ENCODE peak calls at places on chromosomes 11 and 22, in ten cellular contexts. C is hippocampal formation; W is naive thymus-derived CD8-positive, alpha-beta T cell; Y is globus pallidus; O is psoas muscle; D is A549; H is colonic mucosa; F is EL; B is HAP-1; R is Caki2. K is an unnamed sample.

GRCh38 chr11:1819115-1819514 is 15.7 kb upstream of the SYT8 start:
- DNase-seq in O (no peak), W (no peak), F (no peak), R (no peak), B (no peak), H (no peak), D (no peak), Y (no peak), C (no peak), K (no peak)

GRCh38 chr22:11605468-11605981 is 3922.5 kb upstream of the OR11H1 start:
- DNase-seq in C (no peak), H (no peak), R (no peak), F (no peak), B (no peak), W (no peak), O (peak; percentile 52), D (no peak), Y (no peak), K (no peak)

GRCh38 chr11:30914143-30914762 is 328.1 kb upstream of the MPPED2 start:
- DNase-seq in D (peak; percentile 8), C (peak; percentile 45), F (peak; percentile 18), W (no peak), H (peak; percentile 31), B (peak; percentile 76), Y (peak; percentile 40), O (peak; percentile 56), R (no peak), K (peak; percentile 85)

GRCh38 chr11:14443642-14444041 is 56.0 kb downstream of the COPB1 start:
- DNase-seq in B (no peak), Y (peak; percentile 11), F (peak; percentile 88), W (no peak), R (peak; percentile 66), H (peak; percentile 46), O (no peak), D (no peak), C (no peak), K (peak; percentile 38)

GRCh38 chr11:19953909-19954308 is 206.4 kb downstream of the DBX1 start:
- DNase-seq in D (peak; percentile 64), F (peak; percentile 79), H (no peak), C (peak; percentile 22), Y (peak; percentile 81), O (no peak), B (no peak), W (no peak), R (peak; percentile 51), K (peak; percentile 78)

GRCh38 chr22:47111626-47112373 is 349.4 kb downstream of the TBC1D22A start:
- DNase-seq in W (no peak), Y (no peak), B (no peak), R (no peak), D (no peak), O (no peak), H (no peak), C (no peak), F (no peak), K (no peak)

GRCh38 chr22:19289475-19290161 is 1.9 kb downstream of the CLTCL1 start:
- DNase-seq in R (no peak), B (no peak), C (no peak), D (no peak), W (no peak), Y (no peak), F (peak; percentile 70), O (no peak), H (no peak), K (no peak)

GRCh38 chr22:40855104-40855959 is 1.1 kb downstream of the ST13 start:
- DNase-seq in O (peak; percentile 53), F (peak; percentile 34), D (no peak), Y (peak; percentile 18), B (peak; percentile 25), R (no peak), H (no peak), W (no peak), C (no peak), K (no peak)

GRCh38 chr22:45859231-45860161 is 117.5 kb downstream of the WNT7B start:
- DNase-seq in B (no peak), R (no peak), D (peak; percentile 77), F (no peak), W (no peak), Y (no peak), H (no peak), O (no peak), C (no peak), K (no peak)

GRCh38 chr11:43944761-43945311 is 2.4 kb downstream of the C11orf96 start:
- DNase-seq in F (peak; percentile 41), H (peak; percentile 85), D (peak; percentile 79), R (no peak), W (no peak), Y (peak; percentile 40), O (peak; percentile 89), C (peak; percentile 53), B (peak; percentile 82), K (peak; percentile 57)

GRCh38 chr11:113313601-113314000 is 782 bp upstream of the TTC12 start:
- DNase-seq in B (no peak), C (no peak), O (no peak), W (no peak), H (no peak), F (peak; percentile 12), R (no peak), D (no peak), Y (no peak), K (no peak)

GRCh38 chr22:30864441-30865420 is 103.8 kb downstream of the MORC2 start:
- DNase-seq in F (no peak), B (peak; percentile 0), R (no peak), O (no peak), D (no peak), H (no peak), C (no peak), W (no peak), Y (no peak), K (no peak)

GRCh38 chr11:371051-371450 is 1.8 kb downstream of the B4GALNT4 start:
- DNase-seq in R (no peak), C (no peak), F (no peak), H (no peak), Y (no peak), W (no peak), B (no peak), O (peak; percentile 51), D (no peak), K (no peak)

GRCh38 chr11:105392546-105392945 is 217.3 kb upstream of the GRIA4 start:
- DNase-seq in D (no peak), F (peak; percentile 6), O (no peak), R (no peak), W (no peak), H (no peak), Y (no peak), B (no peak), C (no peak), K (no peak)

GRCh38 chr11:105838668-105839403 is 183.2 kb downstream of the MSANTD4 start:
- DNase-seq in F (peak; percentile 57), B (no peak), O (no peak), W (no peak), H (no peak), R (peak; percentile 62), C (no peak), D (no peak), Y (no peak), K (no peak)

GRCh38 chr22:48588881-48589450 is 1238.7 kb downstream of the BRD1 start:
- DNase-seq in D (no peak), R (no peak), Y (no peak), F (no peak), B (no peak), C (no peak), H (no peak), W (no peak), O (peak; percentile 20), K (no peak)

GRCh38 chr22:41565403-41566054 is 4.7 kb downstream of the CSDC2 start:
- DNase-seq in D (peak; percentile 71), O (no peak), F (peak; percentile 90), H (no peak), W (no peak), Y (no peak), B (no peak), C (no peak), R (peak; percentile 83), K (peak; percentile 82)

GRCh38 chr11:7574491-7575129 is 60.8 kb downstream of the PPFIBP2 start:
- DNase-seq in F (no peak), D (no peak), O (no peak), Y (no peak), H (no peak), C (no peak), R (no peak), W (no peak), B (peak; percentile 14), K (no peak)

GRCh38 chr11:1117970-1118369 is 39.8 kb upstream of the MUC5AC start:
- DNase-seq in C (no peak), D (no peak), F (no peak), H (no peak), R (no peak), O (peak; percentile 28), W (no peak), B (peak; percentile 2), Y (no peak), K (no peak)

GRCh38 chr22:46150615-46151423 is 493 bp downstream of the PPARA start:
- DNase-seq in R (peak; percentile 56), F (no peak), O (peak; percentile 71), D (peak; percentile 31), Y (no peak), C (peak; percentile 62), B (peak; percentile 58), W (peak; percentile 16), H (peak; percentile 52), K (peak; percentile 8)

GRCh38 chr11:33575311-33575710 is 125.3 kb downstream of the C11orf91 start:
- DNase-seq in O (no peak), B (no peak), R (no peak), D (no peak), C (no peak), H (no peak), W (no peak), Y (no peak), F (no peak), K (no peak)

GRCh38 chr11:8228206-8228605 is 35.5 kb downstream of the LMO1 start:
- DNase-seq in B (no peak), H (no peak), Y (no peak), D (no peak), F (no peak), O (no peak), R (no peak), C (no peak), W (no peak), K (no peak)

GRCh38 chr22:29343313-29343805 is 27.9 kb upstream of the RASL10A start:
- DNase-seq in C (peak; percentile 22), F (peak; percentile 69), W (no peak), O (peak; percentile 51), H (no peak), B (no peak), R (no peak), D (no peak), Y (no peak), K (peak; percentile 49)

GRCh38 chr11:124889692-124890091 is 8.0 kb downstream of the ROBO4 start:
- DNase-seq in D (no peak), F (no peak), H (no peak), B (no peak), W (no peak), C (no peak), O (no peak), Y (no peak), R (no peak), K (no peak)

GRCh38 chr22:23402275-23403151 is 177.6 kb downstream of the IGLL1 start:
- DNase-seq in C (peak; percentile 43), H (peak; percentile 85), W (peak; percentile 32), F (peak; percentile 31), R (peak; percentile 68), D (peak; percentile 48), B (peak; percentile 91), O (peak; percentile 54), Y (peak; percentile 24), K (peak; percentile 90)

GRCh38 chr22:37148031-37148651 is 1.6 kb downstream of the IL2RB start:
- DNase-seq in C (no peak), B (no peak), W (peak; percentile 16), H (no peak), Y (no peak), F (no peak), R (no peak), D (no peak), O (no peak), K (no peak)

K was measured in cardiac muscle cell.